ENCODE peak calls at places on chromosomes 4 and X, in ten cellular contexts. K, V, G, H, W, C, X, Y, O and Z are unnamed samples.
A peak's percentile ranks its signal among the peaks of the same experiment; 100 is the strongest.

GRCh38 chr4:113049421-113050355 is at the start of gene ANK2:
- DNase-seq in Y (no peak), O (no peak), W (no peak), X (no peak), K (no peak), G (peak; percentile 6), C (no peak), V (no peak), H (no peak), Z (no peak)

GRCh38 chr4:150874386-150875226 is 140.5 kb downstream of the LRBA start:
- DNase-seq in K (no peak), C (no peak), O (no peak), X (no peak), H (no peak), W (no peak), Y (no peak), V (peak; percentile 80), G (no peak), Z (no peak)

GRCh38 chr4:185550933-185551332 is 15.6 kb upstream of the PDLIM3 start:
- DNase-seq in Y (no peak), O (no peak), H (no peak), V (no peak), K (no peak), X (no peak), C (no peak), W (no peak), G (no peak), Z (no peak)

GRCh38 chr4:7733201-7733600 is 206.5 kb downstream of the AFAP1 start:
- DNase-seq in Y (no peak), G (no peak), C (no peak), V (no peak), X (no peak), O (no peak), H (no peak), K (no peak), W (no peak), Z (no peak)

GRCh38 chr4:110902500-110902899 is 279.6 kb upstream of the PITX2 start:
- DNase-seq in H (no peak), W (no peak), G (peak; percentile 75), Y (no peak), X (no peak), K (no peak), C (no peak), O (no peak), V (no peak), Z (no peak)

GRCh38 chrX:53186363-53186762 is 38.6 kb downstream of the KDM5C start:
- DNase-seq in W (no peak), G (peak; percentile 19), Y (no peak), C (no peak), V (no peak), H (no peak), X (peak; percentile 70), K (no peak), O (no peak), Z (no peak)

GRCh38 chr4:13917010-13917409 is 289.5 kb upstream of the BOD1L1 start:
- DNase-seq in V (no peak), X (peak; percentile 30), O (no peak), C (no peak), W (no peak), Y (no peak), K (no peak), G (peak; percentile 94), H (no peak), Z (no peak)

GRCh38 chrX:51336584-51336983 is 4.0 kb downstream of the NUDT10 start:
- DNase-seq in W (no peak), X (peak; percentile 24), C (no peak), G (peak; percentile 40), H (no peak), K (no peak), O (no peak), V (no peak), Y (peak; percentile 50), Z (no peak)

GRCh38 chr4:8303485-8304281 is 34.1 kb downstream of the HTRA3 start:
- DNase-seq in C (peak; percentile 14), G (peak; percentile 91), O (peak; percentile 78), K (no peak), V (peak; percentile 36), W (peak; percentile 14), X (peak; percentile 82), H (no peak), Y (peak; percentile 43), Z (peak; percentile 33)

GRCh38 chr4:112312610-112313239 is 15.6 kb downstream of the ALPK1 start:
- DNase-seq in W (no peak), X (no peak), O (no peak), C (no peak), V (no peak), H (no peak), K (no peak), G (no peak), Y (no peak), Z (no peak)

GRCh38 chr4:61389640-61390039 is 189.5 kb downstream of the ADGRL3 start:
- DNase-seq in X (no peak), H (no peak), V (no peak), K (no peak), Y (no peak), O (no peak), W (no peak), G (no peak), C (no peak), Z (no peak)

GRCh38 chr4:151202851-151203455 is 74.0 kb upstream of the PRSS48 start:
- DNase-seq in Y (no peak), H (no peak), K (no peak), X (no peak), W (no peak), V (no peak), G (peak; percentile 68), C (no peak), O (no peak), Z (no peak)

GRCh38 chr4:1201851-1202525 is 29.6 kb upstream of the SPON2 start:
- DNase-seq in X (no peak), V (peak; percentile 78), W (peak; percentile 81), H (peak; percentile 75), C (no peak), O (peak; percentile 86), Y (no peak), K (peak; percentile 88), G (peak; percentile 88), Z (no peak)

GRCh38 chr4:74114234-74114633 is 15.2 kb upstream of the CXCL2 start:
- DNase-seq in W (no peak), O (peak; percentile 16), G (peak; percentile 57), C (no peak), X (peak; percentile 94), V (no peak), H (no peak), Y (no peak), K (no peak), Z (no peak)

GRCh38 chr4:1196421-1197183 is 24.2 kb upstream of the SPON2 start:
- DNase-seq in W (no peak), X (no peak), C (no peak), G (no peak), K (peak; percentile 49), V (no peak), O (no peak), H (no peak), Y (no peak), Z (no peak)

GRCh38 chr4:123583043-123583442 is 186.4 kb downstream of the SPRY1 start:
- DNase-seq in Y (no peak), C (no peak), K (no peak), X (no peak), H (no peak), G (no peak), W (no peak), O (no peak), V (no peak), Z (no peak)

GRCh38 chr4:153521995-153522799 is 56.0 kb downstream of the TMEM131L start:
- DNase-seq in K (peak; percentile 78), W (no peak), Y (no peak), X (no peak), H (no peak), G (no peak), V (no peak), O (no peak), C (no peak), Z (no peak)

GRCh38 chrX:40104649-40105015 is 6.9 kb upstream of the BCOR start:
- DNase-seq in G (peak; percentile 68), W (no peak), Y (peak; percentile 12), C (no peak), H (peak; percentile 76), O (no peak), V (no peak), X (peak; percentile 79), K (no peak), Z (no peak)

GRCh38 chr4:122152699-122153328 is 683 bp downstream of the BLTP1 start:
- DNase-seq in O (no peak), H (peak; percentile 70), X (peak; percentile 39), G (peak; percentile 22), C (no peak), W (peak; percentile 65), K (peak; percentile 64), Y (peak; percentile 61), V (peak; percentile 80), Z (no peak)

GRCh38 chr4:143531773-143532491 is 18.4 kb downstream of the SMARCA5 start:
- DNase-seq in K (no peak), G (no peak), H (no peak), C (no peak), V (no peak), O (no peak), Y (no peak), W (no peak), X (no peak), Z (no peak)

GRCh38 chr4:10273030-10273429 is 156.4 kb upstream of the WDR1 start:
- DNase-seq in O (no peak), W (no peak), G (peak; percentile 78), C (no peak), X (peak; percentile 54), K (no peak), Y (no peak), H (no peak), V (no peak), Z (no peak)

GRCh38 chr4:24917076-24917856 is 4.4 kb upstream of the CCDC149 start:
- DNase-seq in W (no peak), K (no peak), Y (no peak), V (no peak), O (no peak), H (no peak), G (no peak), X (no peak), C (no peak), Z (no peak)

GRCh38 chr4:139767168-139767567 is 101.5 kb downstream of the MGST2 start:
- DNase-seq in W (no peak), Y (no peak), G (peak; percentile 94), C (no peak), O (no peak), X (peak; percentile 75), K (no peak), V (no peak), H (no peak), Z (no peak)

GRCh38 chrX:101745046-101745445 is 85.4 kb upstream of the ARMCX2 start:
- DNase-seq in K (no peak), V (no peak), X (no peak), O (no peak), W (no peak), C (no peak), H (no peak), G (no peak), Y (no peak), Z (no peak)

GRCh38 chrX:75303795-75304194 is 29.9 kb downstream of the UPRT start:
- DNase-seq in X (peak; percentile 13), K (no peak), Y (no peak), H (no peak), C (no peak), V (no peak), G (peak; percentile 75), O (peak; percentile 1), W (no peak), Z (no peak)

GRCh38 chr4:187499961-187500360 is 495.6 kb upstream of the ZFP42 start:
- DNase-seq in G (no peak), V (no peak), H (no peak), C (no peak), O (no peak), Y (no peak), X (no peak), W (no peak), K (no peak), Z (no peak)

GRCh38 chr4:61915501-61915900 is 715.4 kb downstream of the ADGRL3 start:
- DNase-seq in K (no peak), C (no peak), G (no peak), Y (no peak), V (no peak), H (no peak), W (no peak), X (no peak), O (no peak), Z (no peak)

GRCh38 chr4:185358514-185359433 is 37.0 kb downstream of the LRP2BP start:
- DNase-seq in W (no peak), Y (no peak), K (no peak), G (no peak), C (no peak), H (no peak), O (no peak), X (peak; percentile 83), V (no peak), Z (no peak)